ENCODE peak calls at places on chromosome 14, in nine cellular contexts. A is astrocyte of the cerebellum; L is adrenal gland; M is CD4-positive, alpha-beta T cell; F is dorsolateral prefrontal cortex; S is psoas muscle; E is fibroblast of mammary gland; H is nephron progenitor cell; Z is IMR-90. G is an unnamed sample.

GRCh38 chr14:105902131-105902898 is 375.9 kb downstream of the TMEM121 start:
- DNase-seq in A (no peak), L (no peak), M (no peak), F (no peak), S (no peak), E (no peak), H (no peak), Z (no peak), G (no peak)

GRCh38 chr14:77782202-77782601 is 17.7 kb upstream of the ADCK1 start:
- DNase-seq in A (no peak), L (no peak), M (no peak), F (no peak), S (no peak), E (peak; percentile 39), H (no peak), Z (peak; percentile 39), G (no peak)

GRCh38 chr14:85054178-85054577 is 475.8 kb upstream of the FLRT2 start:
- DNase-seq in A (no peak), L (no peak), M (no peak), F (no peak), S (no peak), E (no peak), H (no peak), Z (no peak), G (no peak)

GRCh38 chr14:92928961-92929688 is 6.2 kb downstream of the CHGA start:
- DNase-seq in A (no peak), L (no peak), M (no peak), F (no peak), S (no peak), E (no peak), H (no peak), Z (no peak), G (no peak)

GRCh38 chr14:58280954-58281787 is 17.2 kb upstream of the ARID4A start:
- DNase-seq in A (peak; percentile 62), L (peak; percentile 57), M (peak; percentile 15), F (no peak), S (no peak), E (peak; percentile 84), H (no peak), Z (peak; percentile 92), G (peak; percentile 93)

GRCh38 chr14:104827173-104828055 is 26.5 kb downstream of the ZBTB42 start:
- DNase-seq in A (no peak), L (no peak), M (peak; percentile 48), F (peak; percentile 15), S (no peak), E (peak; percentile 26), H (peak; percentile 73), Z (peak; percentile 32), G (no peak)

GRCh38 chr14:104094709-104095425 is 9.4 kb downstream of the ASPG start:
- DNase-seq in A (no peak), L (peak; percentile 65), M (peak; percentile 64), F (peak; percentile 48), S (peak; percentile 69), E (peak; percentile 28), H (peak; percentile 95), Z (no peak), G (peak; percentile 39)

GRCh38 chr14:65604946-65605345 is 192.4 kb downstream of the FUT8 start:
- DNase-seq in A (no peak), L (no peak), M (no peak), F (no peak), S (no peak), E (no peak), H (no peak), Z (peak; percentile 13), G (no peak)

GRCh38 chr14:100027771-100028490 is 37.3 kb upstream of the EVL start:
- DNase-seq in A (no peak), L (no peak), M (no peak), F (no peak), S (no peak), E (peak; percentile 63), H (no peak), Z (peak; percentile 33), G (peak; percentile 68)

GRCh38 chr14:105865266-105865903 is 339.0 kb downstream of the TMEM121 start:
- DNase-seq in A (no peak), L (no peak), M (no peak), F (no peak), S (no peak), E (no peak), H (no peak), Z (no peak), G (no peak)

GRCh38 chr14:23302290-23303225 is at the start of gene PPP1R3E:
- DNase-seq in A (no peak), L (peak; percentile 74), M (peak; percentile 90), F (peak; percentile 74), S (peak; percentile 83), E (peak; percentile 43), H (peak; percentile 78), Z (peak; percentile 41), G (no peak)

GRCh38 chr14:68705741-68706283 is 87.1 kb downstream of the ZFP36L1 start:
- DNase-seq in A (no peak), L (no peak), M (no peak), F (no peak), S (no peak), E (no peak), H (no peak), Z (no peak), G (no peak)

GRCh38 chr14:104702106-104702505 is 12.7 kb downstream of the INF2 start:
- DNase-seq in A (no peak), L (no peak), M (no peak), F (no peak), S (no peak), E (no peak), H (no peak), Z (no peak), G (no peak)

GRCh38 chr14:33958616-33959226 is 7.8 kb upstream of the EGLN3 start:
- DNase-seq in A (no peak), L (no peak), M (no peak), F (no peak), S (no peak), E (no peak), H (no peak), Z (no peak), G (no peak)

GRCh38 chr14:38837333-38838048 is 265.5 kb downstream of the SEC23A start:
- DNase-seq in A (no peak), L (no peak), M (no peak), F (no peak), S (no peak), E (no peak), H (peak; percentile 10), Z (no peak), G (no peak)

GRCh38 chr14:90546767-90547166 is 149.9 kb downstream of the CALM1 start:
- DNase-seq in A (no peak), L (no peak), M (no peak), F (no peak), S (no peak), E (no peak), H (no peak), Z (no peak), G (no peak)
- TF ChIP-seq CTCF in A (no peak), L (no peak), M (no peak), F (no peak), S (no peak), E (no peak), H (no peak), Z (no peak), G (no peak)

GRCh38 chr14:97446087-97446486 is 648.9 kb downstream of the VRK1 start:
- DNase-seq in A (no peak), L (no peak), M (no peak), F (no peak), S (no peak), E (no peak), H (no peak), Z (no peak), G (no peak)
- TF ChIP-seq CTCF in A (no peak), L (no peak), M (no peak), F (no peak), S (no peak), E (no peak), H (no peak), Z (no peak), G (no peak)

GRCh38 chr14:60732840-60733483 is 1.6 kb upstream of the MNAT1 start:
- DNase-seq in A (no peak), L (no peak), M (no peak), F (no peak), S (no peak), E (no peak), H (no peak), Z (no peak), G (no peak)

GRCh38 chr14:60736494-60736893 is 1.9 kb downstream of the MNAT1 start:
- DNase-seq in A (peak; percentile 42), L (no peak), M (no peak), F (no peak), S (no peak), E (peak; percentile 78), H (no peak), Z (peak; percentile 80), G (peak; percentile 52)

GRCh38 chr14:60738843-60739508 is 4.4 kb downstream of the MNAT1 start:
- DNase-seq in A (no peak), L (no peak), M (no peak), F (no peak), S (no peak), E (peak; percentile 20), H (no peak), Z (no peak), G (no peak)

DNA sequence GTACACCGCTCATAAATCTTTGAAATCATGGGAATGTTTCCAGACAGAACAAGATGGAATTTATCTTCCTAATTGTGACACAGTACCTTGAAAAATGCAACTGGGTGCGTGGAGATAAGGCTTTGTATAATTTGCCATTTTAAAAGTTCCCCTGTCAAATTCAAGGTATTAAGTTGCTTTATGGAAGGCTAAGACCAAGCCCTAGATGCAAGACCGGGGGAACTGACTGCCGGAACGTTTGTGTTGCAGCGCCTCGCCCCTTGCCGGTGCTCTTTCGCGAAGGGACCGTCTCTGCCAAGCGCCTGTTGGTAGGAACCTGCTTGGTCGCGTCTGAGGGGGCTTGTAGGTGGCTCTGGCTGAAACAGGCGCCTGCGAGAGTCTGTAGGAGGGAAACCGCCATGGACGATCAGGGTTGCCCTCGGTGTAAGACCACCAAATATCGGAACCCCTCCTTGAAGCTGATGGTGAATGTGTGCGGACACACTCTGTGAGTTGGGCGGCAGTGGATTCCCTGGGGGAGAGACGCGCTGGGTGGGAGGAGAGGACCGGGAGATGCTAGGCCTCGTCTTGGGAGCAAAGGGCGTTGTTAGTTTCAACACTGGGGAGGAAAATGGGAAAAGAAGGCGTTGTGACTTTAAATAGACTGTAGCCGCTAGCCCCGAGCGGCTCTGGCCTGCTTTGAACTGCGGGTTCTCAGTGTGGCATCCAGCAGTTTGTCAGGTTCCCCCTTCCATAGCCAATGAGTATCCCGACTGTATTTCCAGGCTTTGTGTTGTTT is at the start of gene MNAT1:
- DNase-seq in A (peak; percentile 74), L (peak; percentile 70), M (peak; percentile 72), F (peak; percentile 87), S (peak; percentile 87), E (peak; percentile 85), H (peak; percentile 79), Z (peak; percentile 88), G (peak; percentile 76)
- TF ChIP-seq CTCF in A (no peak), L (no peak), M (no peak), F (no peak), S (no peak), E (no peak), H (no peak), Z (no peak), G (peak; percentile 28)

DNA sequence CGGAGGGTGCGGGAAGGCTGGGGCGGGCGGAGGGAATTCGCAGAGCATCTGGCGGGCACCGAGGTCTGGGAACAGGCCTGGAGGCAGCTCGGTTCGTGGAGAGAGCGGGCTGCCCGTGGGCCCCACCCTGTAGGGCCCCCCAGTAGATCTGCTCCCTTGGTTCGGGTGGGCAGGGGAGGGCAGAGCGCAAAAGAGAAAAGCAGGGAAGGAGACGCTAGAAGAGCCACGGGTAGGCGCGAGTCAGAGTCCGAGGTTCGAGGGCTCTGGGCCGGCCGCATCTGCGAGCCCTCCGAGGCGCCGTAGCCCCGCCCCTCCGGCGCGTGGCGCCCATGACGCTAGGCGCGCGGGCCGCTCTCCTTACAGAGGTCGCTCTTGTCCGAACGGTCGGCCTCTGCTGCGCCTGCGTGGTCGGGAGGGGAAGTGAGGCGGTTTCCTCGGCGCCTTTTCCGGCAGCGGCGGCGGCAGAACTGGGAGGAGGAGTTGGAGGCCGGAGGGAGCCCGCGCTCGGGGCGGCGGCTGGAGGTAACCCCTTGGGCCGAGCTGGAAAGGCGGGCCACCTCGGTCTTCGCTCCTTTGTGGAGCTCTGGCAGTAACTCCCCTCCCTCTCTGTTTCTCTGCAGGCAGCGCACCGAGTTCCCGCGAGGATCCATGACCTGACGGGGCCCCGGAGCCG is at the start of gene ARF6:
- DNase-seq in A (peak; percentile 92), L (peak; percentile 98), M (peak; percentile 95), F (peak; percentile 97), S (peak; percentile 100), E (peak; percentile 95), H (peak; percentile 98), Z (peak; percentile 96), G (peak; percentile 96)
- TF ChIP-seq CTCF in A (peak; percentile 4), L (peak; percentile 16), M (no peak), F (peak; percentile 42), S (no peak), E (no peak), H (no peak), Z (peak; percentile 26), G (peak; percentile 20)